ENCODE peak calls at places on chromosomes 3 and 15, in four cellular contexts. S is activated T-cell treated with anti-CD3 and anti-CD28 coated beads, Interleukin-2, amount 50 U/mL, for 72 hours; I is left lung; M is GM23248. P is an unnamed sample.

GRCh38 chr3:178223876-178224275 is 312.4 kb upstream of the KCNMB2 start:
- DNase-seq in S (no peak), I (no peak), M (no peak), P (no peak)

GRCh38 chr3:152160350-152161011 is 108.2 kb upstream of the MBNL1 start:
- DNase-seq in S (no peak), I (no peak), M (no peak), P (no peak)

GRCh38 chr3:65348596-65348995 is 660.8 kb upstream of the ADAMTS9 start:
- DNase-seq in S (no peak), I (no peak), M (peak), P (no peak)

GRCh38 chr3:62876064-62876463 is 848 bp upstream of the CADPS start:
- DNase-seq in S (peak), I (peak), M (peak), P (no peak)

GRCh38 chr3:109952924-109953323 is 615.6 kb upstream of the DPPA4 start:
- DNase-seq in S (no peak), I (no peak), M (no peak), P (no peak)

GRCh38 chr3:195596648-195597628 is 13.2 kb upstream of the APOD start:
- DNase-seq in S (no peak), I (no peak), M (no peak), P (no peak)

GRCh38 chr3:185313693-185314246 is 49.2 kb upstream of the MAP3K13 start:
- DNase-seq in S (no peak), I (no peak), M (no peak), P (no peak)

GRCh38 chr15:60000113-60000823 is 3.8 kb upstream of the FOXB1 start:
- DNase-seq in S (no peak), I (no peak), M (no peak), P (no peak)

GRCh38 chr3:52366527-52366926 is 50.4 kb downstream of the DNAH1 start:
- DNase-seq in S (no peak), I (no peak), M (no peak), P (peak)

GRCh38 chr15:37820380-37821128 is 113.9 kb upstream of the TMCO5A start:
- DNase-seq in S (no peak), I (no peak), M (no peak), P (no peak)

GRCh38 chr15:92294759-92295158 is 98.9 kb upstream of the ST8SIA2 start:
- DNase-seq in S (peak), I (no peak), M (no peak), P (no peak)

GRCh38 chr3:183555541-183556081 is at the start of gene KLHL6:
- DNase-seq in S (peak), I (peak), M (no peak), P (no peak)

GRCh38 chr3:194304186-194304917 is 46.8 kb downstream of the CPN2 start:
- DNase-seq in S (no peak), I (no peak), M (no peak), P (no peak)

GRCh38 chr15:25170113-25170731 is 215.4 kb downstream of the SNRPN start:
- DNase-seq in S (no peak), I (peak), M (no peak), P (no peak)